ENCODE peak calls at places on chromosomes 2 and 18, in ten cellular contexts. S is adrenal gland, N is sigmoid colon, R is endothelial cell, D is tibial artery, I is spleen, B is fibroblast of mammary gland, H is RWPE2, W is heart right ventricle, J is GM20000. Z is an unnamed sample.

GRCh38 chr18:54766631-54767030 is 61.6 kb upstream of the RAB27B start:
- DNase-seq in S (no peak), N (no peak), R (no peak), D (no peak), I (no peak), B (peak; percentile 51), H (no peak), W (no peak), J (no peak), Z (no peak)

GRCh38 chr18:74463271-74463670 is 6.2 kb upstream of the DIPK1C start:
- DNase-seq in S (no peak), N (no peak), R (no peak), D (no peak), I (no peak), B (no peak), H (no peak), W (no peak), J (no peak), Z (no peak)

GRCh38 chr2:30276455-30276911 is 45.1 kb downstream of the LBH start:
- DNase-seq in S (no peak), N (no peak), R (no peak), D (no peak), I (no peak), B (no peak), H (no peak), W (no peak), J (no peak), Z (peak; percentile 36)

GRCh38 chr2:136225950-136226835 is 108.2 kb upstream of the CXCR4 start:
- DNase-seq in S (no peak), N (no peak), R (no peak), D (no peak), I (peak; percentile 78), B (no peak), H (no peak), W (no peak), J (peak; percentile 38), Z (no peak)

GRCh38 chr2:211349031-211349430 is 792.6 kb downstream of the CPS1 start:
- DNase-seq in S (no peak), N (no peak), R (no peak), D (no peak), I (no peak), B (no peak), H (no peak), W (no peak), J (no peak), Z (no peak)

GRCh38 chr2:218893349-218894167 is 12.9 kb downstream of the WNT10A start:
- DNase-seq in S (no peak), N (no peak), R (no peak), D (no peak), I (no peak), B (no peak), H (no peak), W (no peak), J (peak; percentile 17), Z (no peak)

GRCh38 chr2:238172439-238172838 is 13.7 kb downstream of the ERFE start:
- DNase-seq in S (no peak), N (no peak), R (no peak), D (no peak), I (no peak), B (no peak), H (no peak), W (no peak), J (no peak), Z (no peak)

GRCh38 chr2:98455494-98455976 is 10.9 kb downstream of the INPP4A start:
- DNase-seq in S (no peak), N (peak; percentile 28), R (no peak), D (no peak), I (peak; percentile 74), B (peak; percentile 25), H (no peak), W (no peak), J (peak; percentile 48), Z (no peak)

GRCh38 chr2:240395896-240396622 is 39.4 kb upstream of the GPC1 start:
- DNase-seq in S (peak; percentile 44), N (peak; percentile 60), R (no peak), D (peak; percentile 11), I (peak; percentile 62), B (no peak), H (no peak), W (no peak), J (no peak), Z (no peak)

GRCh38 chr18:74873629-74874028 is 276.0 kb downstream of the ZNF407 start:
- DNase-seq in S (no peak), N (no peak), R (no peak), D (no peak), I (no peak), B (no peak), H (no peak), W (no peak), J (no peak), Z (no peak)

GRCh38 chr2:57937456-57937855 is 109.2 kb upstream of the VRK2 start:
- DNase-seq in S (no peak), N (no peak), R (no peak), D (no peak), I (no peak), B (no peak), H (no peak), W (no peak), J (no peak), Z (no peak)

GRCh38 chr2:57941826-57942225 is 104.8 kb upstream of the VRK2 start:
- DNase-seq in S (no peak), N (no peak), R (no peak), D (no peak), I (no peak), B (no peak), H (no peak), W (no peak), J (no peak), Z (no peak)

GRCh38 chr2:57934659-57935058 is 111.9 kb upstream of the VRK2 start:
- DNase-seq in S (no peak), N (no peak), R (no peak), D (no peak), I (no peak), B (no peak), H (no peak), W (no peak), J (no peak), Z (no peak)

GRCh38 chr2:57936216-57936615 is 110.4 kb upstream of the VRK2 start:
- DNase-seq in S (no peak), N (no peak), R (no peak), D (no peak), I (no peak), B (peak; percentile 73), H (no peak), W (no peak), J (no peak), Z (no peak)
- TF ChIP-seq CTCF in S (no peak), N (no peak), R (no peak), D (no peak), I (no peak), B (no peak), H (no peak), W (no peak), J (no peak), Z (no peak)

GRCh38 chr2:144922519-144922918 is 402.6 kb upstream of the ZEB2 start:
- DNase-seq in S (no peak), N (no peak), R (no peak), D (no peak), I (no peak), B (no peak), H (no peak), W (no peak), J (no peak), Z (no peak)

GRCh38 chr2:144921131-144921530 is 401.2 kb upstream of the ZEB2 start:
- DNase-seq in S (no peak), N (no peak), R (no peak), D (no peak), I (no peak), B (no peak), H (no peak), W (no peak), J (no peak), Z (no peak)

GRCh38 chr2:144925886-144926285 is 406.0 kb upstream of the ZEB2 start:
- DNase-seq in S (no peak), N (no peak), R (no peak), D (no peak), I (no peak), B (no peak), H (no peak), W (no peak), J (no peak), Z (no peak)

GRCh38 chr2:144927429-144927828 is 407.5 kb upstream of the ZEB2 start:
- DNase-seq in S (no peak), N (no peak), R (no peak), D (no peak), I (no peak), B (no peak), H (no peak), W (no peak), J (no peak), Z (no peak)

GRCh38 chr2:144924827-144925226 is 404.9 kb upstream of the ZEB2 start:
- DNase-seq in S (no peak), N (no peak), R (no peak), D (no peak), I (no peak), B (no peak), H (no peak), W (no peak), J (no peak), Z (no peak)
- TF ChIP-seq CTCF in S (no peak), N (no peak), R (no peak), D (no peak), I (no peak), B (no peak), H (no peak), W (no peak), J (no peak), Z (no peak)

GRCh38 chr2:224362094-224362493 is 39.8 kb downstream of the FAM124B start:
- DNase-seq in S (no peak), N (no peak), R (no peak), D (no peak), I (no peak), B (no peak), H (no peak), W (no peak), J (no peak), Z (no peak)

GRCh38 chr2:224357098-224357901 is 44.6 kb downstream of the FAM124B start:
- DNase-seq in S (peak; percentile 77), N (no peak), R (peak; percentile 67), D (peak; percentile 34), I (no peak), B (peak; percentile 66), H (no peak), W (peak; percentile 52), J (peak; percentile 73), Z (no peak)

GRCh38 chr2:224360801-224361251 is 41.1 kb downstream of the FAM124B start:
- DNase-seq in S (no peak), N (no peak), R (no peak), D (no peak), I (no peak), B (no peak), H (no peak), W (no peak), J (no peak), Z (no peak)

GRCh38 chr2:224363281-224363680 is 38.6 kb downstream of the FAM124B start:
- DNase-seq in S (no peak), N (no peak), R (no peak), D (no peak), I (no peak), B (no peak), H (no peak), W (no peak), J (no peak), Z (no peak)

GRCh38 chr2:224359569-224359968 is 42.3 kb downstream of the FAM124B start:
- DNase-seq in S (no peak), N (no peak), R (peak; percentile 47), D (no peak), I (no peak), B (no peak), H (no peak), W (no peak), J (peak; percentile 19), Z (no peak)
- TF ChIP-seq CTCF in S (no peak), N (no peak), R (peak; percentile 32), D (no peak), I (no peak), B (peak; percentile 41), H (peak; percentile 8), W (no peak), J (peak; percentile 7), Z (no peak)

GRCh38 chr2:16130906-16131400 is 190.6 kb downstream of the MYCN start:
- DNase-seq in S (no peak), N (no peak), R (no peak), D (no peak), I (no peak), B (no peak), H (no peak), W (no peak), J (no peak), Z (no peak)
- TF ChIP-seq CTCF in S (no peak), N (no peak), R (no peak), D (no peak), I (no peak), B (no peak), H (no peak), W (no peak), J (no peak), Z (no peak)

Z was measured in activated B cell treated with CpG ODN at 0.5 μM for 24 hours.